ENCODE peak calls at places on chromosome 21, in eight cellular contexts. One of them, this sample, is unnamed.

GRCh38 chr21:42499430-42500106 is 3.5 kb upstream of the RSPH1 start:
- DNase-seq in CD4-positive, alpha-beta memory T cell: no peak
- DNase-seq in amniotic stem cell: no peak
- DNase-seq in psoas muscle: no peak
- DNase-seq in activated naive CD4-positive, alpha-beta T cell: no peak
- DNase-seq in progenitor cell of endocrine pancreas: no peak
- DNase-seq in left colon: no peak
- DNase-seq in HFFc6: no peak
- DNase-seq in this sample: no peak

GRCh38 chr21:46127239-46128105 is 27.9 kb downstream of the FTCD start:
- DNase-seq in CD4-positive, alpha-beta memory T cell: peak; percentile 15
- DNase-seq in amniotic stem cell: no peak
- DNase-seq in psoas muscle: peak; percentile 11
- DNase-seq in activated naive CD4-positive, alpha-beta T cell: no peak
- DNase-seq in progenitor cell of endocrine pancreas: no peak
- DNase-seq in left colon: no peak
- DNase-seq in HFFc6: no peak
- DNase-seq in this sample: peak; percentile 42

GRCh38 chr21:45286671-45287437 is 841 bp downstream of the POFUT2 start:
- DNase-seq in CD4-positive, alpha-beta memory T cell: no peak
- DNase-seq in amniotic stem cell: no peak
- DNase-seq in psoas muscle: peak; percentile 38
- DNase-seq in activated naive CD4-positive, alpha-beta T cell: no peak
- DNase-seq in progenitor cell of endocrine pancreas: no peak
- DNase-seq in left colon: peak; percentile 43
- DNase-seq in HFFc6: no peak
- DNase-seq in this sample: peak; percentile 77

GRCh38 chr21:45877821-45878469 is 103.6 kb upstream of the COL6A1 start:
- DNase-seq in CD4-positive, alpha-beta memory T cell: no peak
- DNase-seq in amniotic stem cell: no peak
- DNase-seq in psoas muscle: no peak
- DNase-seq in activated naive CD4-positive, alpha-beta T cell: no peak
- DNase-seq in progenitor cell of endocrine pancreas: no peak
- DNase-seq in left colon: no peak
- DNase-seq in HFFc6: no peak
- DNase-seq in this sample: peak; percentile 41

GRCh38 chr21:31161157-31161556 is 122.9 kb upstream of the KRTAP19-8 start:
- DNase-seq in CD4-positive, alpha-beta memory T cell: no peak
- DNase-seq in amniotic stem cell: no peak
- DNase-seq in psoas muscle: no peak
- DNase-seq in activated naive CD4-positive, alpha-beta T cell: no peak
- DNase-seq in progenitor cell of endocrine pancreas: no peak
- DNase-seq in left colon: no peak
- DNase-seq in HFFc6: no peak
- DNase-seq in this sample: no peak

GRCh38 chr21:45954271-45954670 is 27.3 kb upstream of the COL6A1 start:
- DNase-seq in CD4-positive, alpha-beta memory T cell: no peak
- DNase-seq in amniotic stem cell: no peak
- DNase-seq in psoas muscle: no peak
- DNase-seq in activated naive CD4-positive, alpha-beta T cell: no peak
- DNase-seq in progenitor cell of endocrine pancreas: no peak
- DNase-seq in left colon: no peak
- DNase-seq in HFFc6: peak; percentile 30
- DNase-seq in this sample: no peak

GRCh38 chr21:45405271-45405818 is 380 bp downstream of the COL18A1 start:
- DNase-seq in CD4-positive, alpha-beta memory T cell: peak; percentile 4
- DNase-seq in amniotic stem cell: no peak
- DNase-seq in psoas muscle: peak; percentile 66
- DNase-seq in activated naive CD4-positive, alpha-beta T cell: no peak
- DNase-seq in progenitor cell of endocrine pancreas: no peak
- DNase-seq in left colon: no peak
- DNase-seq in HFFc6: no peak
- DNase-seq in this sample: peak; percentile 92

GRCh38 chr21:41859297-41859980 is 19.7 kb downstream of the PRDM15 start:
- DNase-seq in CD4-positive, alpha-beta memory T cell: no peak
- DNase-seq in amniotic stem cell: no peak
- DNase-seq in psoas muscle: no peak
- DNase-seq in activated naive CD4-positive, alpha-beta T cell: no peak
- DNase-seq in progenitor cell of endocrine pancreas: no peak
- DNase-seq in left colon: no peak
- DNase-seq in HFFc6: no peak
- DNase-seq in this sample: no peak

GRCh38 chr21:31142600-31142999 is 104.3 kb upstream of the KRTAP19-8 start:
- DNase-seq in CD4-positive, alpha-beta memory T cell: no peak
- DNase-seq in amniotic stem cell: no peak
- DNase-seq in psoas muscle: no peak
- DNase-seq in activated naive CD4-positive, alpha-beta T cell: peak; percentile 25
- DNase-seq in progenitor cell of endocrine pancreas: no peak
- DNase-seq in left colon: no peak
- DNase-seq in HFFc6: no peak
- DNase-seq in this sample: no peak

GRCh38 chr21:27480841-27481261 is 514.0 kb upstream of the ADAMTS5 start:
- DNase-seq in CD4-positive, alpha-beta memory T cell: no peak
- DNase-seq in amniotic stem cell: no peak
- DNase-seq in psoas muscle: no peak
- DNase-seq in activated naive CD4-positive, alpha-beta T cell: no peak
- DNase-seq in progenitor cell of endocrine pancreas: no peak
- DNase-seq in left colon: no peak
- DNase-seq in HFFc6: peak; percentile 37
- DNase-seq in this sample: no peak

GRCh38 chr21:45295576-45296365 is 8.1 kb upstream of the POFUT2 start:
- DNase-seq in CD4-positive, alpha-beta memory T cell: no peak
- DNase-seq in amniotic stem cell: peak; percentile 53
- DNase-seq in psoas muscle: no peak
- DNase-seq in activated naive CD4-positive, alpha-beta T cell: no peak
- DNase-seq in progenitor cell of endocrine pancreas: peak; percentile 4
- DNase-seq in left colon: peak; percentile 15
- DNase-seq in HFFc6: peak; percentile 89
- DNase-seq in this sample: no peak

GRCh38 chr21:22961248-22961647 is 1963.0 kb downstream of the NCAM2 start:
- DNase-seq in CD4-positive, alpha-beta memory T cell: no peak
- DNase-seq in amniotic stem cell: no peak
- DNase-seq in psoas muscle: no peak
- DNase-seq in activated naive CD4-positive, alpha-beta T cell: no peak
- DNase-seq in progenitor cell of endocrine pancreas: no peak
- DNase-seq in left colon: no peak
- DNase-seq in HFFc6: no peak
- DNase-seq in this sample: no peak

GRCh38 chr21:46457801-46458314 is 833 bp upstream of the DIP2A start:
- DNase-seq in CD4-positive, alpha-beta memory T cell: peak; percentile 43
- DNase-seq in amniotic stem cell: peak; percentile 1
- DNase-seq in psoas muscle: peak; percentile 39
- DNase-seq in activated naive CD4-positive, alpha-beta T cell: no peak
- DNase-seq in progenitor cell of endocrine pancreas: peak; percentile 19
- DNase-seq in left colon: peak; percentile 62
- DNase-seq in HFFc6: peak; percentile 43
- DNase-seq in this sample: peak; percentile 70

GRCh38 chr21:32021319-32022027 is 148.7 kb downstream of the HUNK start:
- DNase-seq in CD4-positive, alpha-beta memory T cell: no peak
- DNase-seq in amniotic stem cell: no peak
- DNase-seq in psoas muscle: peak; percentile 24
- DNase-seq in activated naive CD4-positive, alpha-beta T cell: no peak
- DNase-seq in progenitor cell of endocrine pancreas: no peak
- DNase-seq in left colon: peak; percentile 48
- DNase-seq in HFFc6: no peak
- DNase-seq in this sample: peak; percentile 78

GRCh38 chr21:45788635-45789506 is 145.3 kb downstream of the PCBP3 start:
- DNase-seq in CD4-positive, alpha-beta memory T cell: no peak
- DNase-seq in amniotic stem cell: no peak
- DNase-seq in psoas muscle: no peak
- DNase-seq in activated naive CD4-positive, alpha-beta T cell: no peak
- DNase-seq in progenitor cell of endocrine pancreas: no peak
- DNase-seq in left colon: no peak
- DNase-seq in HFFc6: no peak
- DNase-seq in this sample: no peak

GRCh38 chr21:26546698-26547097 is 26.4 kb downstream of the CYYR1 start:
- DNase-seq in CD4-positive, alpha-beta memory T cell: no peak
- DNase-seq in amniotic stem cell: no peak
- DNase-seq in psoas muscle: no peak
- DNase-seq in activated naive CD4-positive, alpha-beta T cell: no peak
- DNase-seq in progenitor cell of endocrine pancreas: no peak
- DNase-seq in left colon: peak; percentile 9
- DNase-seq in HFFc6: no peak
- DNase-seq in this sample: peak; percentile 51

GRCh38 chr21:40685121-40685630 is 161.8 kb downstream of the DSCAM start:
- DNase-seq in CD4-positive, alpha-beta memory T cell: no peak
- DNase-seq in amniotic stem cell: no peak
- DNase-seq in psoas muscle: no peak
- DNase-seq in activated naive CD4-positive, alpha-beta T cell: no peak
- DNase-seq in progenitor cell of endocrine pancreas: no peak
- DNase-seq in left colon: no peak
- DNase-seq in HFFc6: no peak
- DNase-seq in this sample: no peak

GRCh38 chr21:29287383-29287782 is 11.3 kb upstream of the BACH1 start:
- DNase-seq in CD4-positive, alpha-beta memory T cell: no peak
- DNase-seq in amniotic stem cell: no peak
- DNase-seq in psoas muscle: no peak
- DNase-seq in activated naive CD4-positive, alpha-beta T cell: no peak
- DNase-seq in progenitor cell of endocrine pancreas: no peak
- DNase-seq in left colon: no peak
- DNase-seq in HFFc6: peak; percentile 19
- DNase-seq in this sample: no peak

GRCh38 chr21:28342229-28342810 is 650.4 kb downstream of the LTN1 start:
- DNase-seq in CD4-positive, alpha-beta memory T cell: no peak
- DNase-seq in amniotic stem cell: no peak
- DNase-seq in psoas muscle: no peak
- DNase-seq in activated naive CD4-positive, alpha-beta T cell: no peak
- DNase-seq in progenitor cell of endocrine pancreas: no peak
- DNase-seq in left colon: no peak
- DNase-seq in HFFc6: no peak
- DNase-seq in this sample: no peak

GRCh38 chr21:14734191-14734590 is 188.1 kb upstream of the SAMSN1 start:
- DNase-seq in CD4-positive, alpha-beta memory T cell: no peak
- DNase-seq in amniotic stem cell: no peak
- DNase-seq in psoas muscle: no peak
- DNase-seq in activated naive CD4-positive, alpha-beta T cell: no peak
- DNase-seq in progenitor cell of endocrine pancreas: no peak
- DNase-seq in left colon: no peak
- DNase-seq in HFFc6: no peak
- DNase-seq in this sample: no peak

GRCh38 chr21:43645414-43645891 is 13.8 kb downstream of the HSF2BP start:
- DNase-seq in CD4-positive, alpha-beta memory T cell: no peak
- DNase-seq in amniotic stem cell: peak; percentile 32
- DNase-seq in psoas muscle: no peak
- DNase-seq in activated naive CD4-positive, alpha-beta T cell: no peak
- DNase-seq in progenitor cell of endocrine pancreas: no peak
- DNase-seq in left colon: peak; percentile 56
- DNase-seq in HFFc6: peak; percentile 67
- DNase-seq in this sample: no peak

GRCh38 chr21:21387891-21388290 is 389.7 kb downstream of the NCAM2 start:
- DNase-seq in CD4-positive, alpha-beta memory T cell: no peak
- DNase-seq in amniotic stem cell: no peak
- DNase-seq in psoas muscle: no peak
- DNase-seq in activated naive CD4-positive, alpha-beta T cell: no peak
- DNase-seq in progenitor cell of endocrine pancreas: no peak
- DNase-seq in left colon: no peak
- DNase-seq in HFFc6: no peak
- DNase-seq in this sample: no peak

GRCh38 chr21:45111703-45112102 is 37.3 kb downstream of the ADARB1 start:
- DNase-seq in CD4-positive, alpha-beta memory T cell: no peak
- DNase-seq in amniotic stem cell: no peak
- DNase-seq in psoas muscle: no peak
- DNase-seq in activated naive CD4-positive, alpha-beta T cell: no peak
- DNase-seq in progenitor cell of endocrine pancreas: no peak
- DNase-seq in left colon: no peak
- DNase-seq in HFFc6: no peak
- DNase-seq in this sample: no peak

GRCh38 chr21:44996501-44996921 is 56.7 kb downstream of the SLX9 start:
- DNase-seq in CD4-positive, alpha-beta memory T cell: no peak
- DNase-seq in amniotic stem cell: no peak
- DNase-seq in psoas muscle: peak; percentile 9
- DNase-seq in activated naive CD4-positive, alpha-beta T cell: no peak
- DNase-seq in progenitor cell of endocrine pancreas: no peak
- DNase-seq in left colon: no peak
- DNase-seq in HFFc6: no peak
- DNase-seq in this sample: peak; percentile 35

GRCh38 chr21:35593000-35593502 is 467.3 kb downstream of the SETD4 start:
- DNase-seq in CD4-positive, alpha-beta memory T cell: no peak
- DNase-seq in amniotic stem cell: no peak
- DNase-seq in psoas muscle: no peak
- DNase-seq in activated naive CD4-positive, alpha-beta T cell: no peak
- DNase-seq in progenitor cell of endocrine pancreas: no peak
- DNase-seq in left colon: no peak
- DNase-seq in HFFc6: peak; percentile 38
- DNase-seq in this sample: no peak

GRCh38 chr21:21851657-21852056 is 853.4 kb downstream of the NCAM2 start:
- DNase-seq in CD4-positive, alpha-beta memory T cell: no peak
- DNase-seq in amniotic stem cell: no peak
- DNase-seq in psoas muscle: no peak
- DNase-seq in activated naive CD4-positive, alpha-beta T cell: no peak
- DNase-seq in progenitor cell of endocrine pancreas: no peak
- DNase-seq in left colon: no peak
- DNase-seq in HFFc6: no peak
- DNase-seq in this sample: no peak